ENCODE peak calls at places on chromosomes 13 and 19, in four cellular contexts. N, P, L and R are unnamed samples.

GRCh38 chr19:54408627-54409026 is 6.6 kb upstream of the TTYH1 start:
- DNase-seq in N (no peak), P (no peak), L (no peak), R (no peak)

GRCh38 chr13:110132178-110132975 is 174.6 kb downstream of the COL4A1 start:
- DNase-seq in N (no peak), P (no peak), L (no peak), R (no peak)

GRCh38 chr19:34274284-34274826 is 20.0 kb downstream of the GARRE1 start:
- DNase-seq in N (no peak), P (no peak), L (peak; percentile 13), R (no peak)

GRCh38 chr19:7505682-7506384 is 10.1 kb upstream of the ZNF358 start:
- DNase-seq in N (no peak), P (no peak), L (no peak), R (no peak)

GRCh38 chr19:53879145-53880037 is 2.6 kb upstream of the PRKCG start:
- DNase-seq in N (peak; percentile 78), P (no peak), L (peak; percentile 92), R (peak; percentile 99)

GRCh38 chr13:20125783-20126165 is 35.1 kb downstream of the GJA3 start:
- DNase-seq in N (no peak), P (no peak), L (no peak), R (no peak)

GRCh38 chr13:99610702-99611289 is 109.5 kb downstream of the TM9SF2 start:
- DNase-seq in N (no peak), P (no peak), L (no peak), R (no peak)

GRCh38 chr19:5032101-5032967 is 63.4 kb downstream of the KDM4B start:
- DNase-seq in N (no peak), P (no peak), L (no peak), R (no peak)

GRCh38 chr13:65594255-65594654 is 1635.9 kb downstream of the PCDH9 start:
- DNase-seq in N (no peak), P (peak; percentile 69), L (peak; percentile 77), R (no peak)

GRCh38 chr13:98533912-98534311 is 43.0 kb downstream of the STK24 start:
- DNase-seq in N (no peak), P (no peak), L (no peak), R (no peak)

GRCh38 chr19:5539431-5539833 is 28.3 kb downstream of the TINCR start:
- DNase-seq in N (no peak), P (no peak), L (no peak), R (no peak)

GRCh38 chr19:16259385-16260159 is 61.9 kb downstream of the AP1M1 start:
- DNase-seq in N (no peak), P (no peak), L (no peak), R (no peak)

GRCh38 chr19:29858000-29858596 is 46.3 kb downstream of the CCNE1 start:
- DNase-seq in N (no peak), P (no peak), L (no peak), R (no peak)

GRCh38 chr13:21833921-21834320 is 163.0 kb downstream of the FGF9 start:
- DNase-seq in N (no peak), P (no peak), L (no peak), R (no peak)

GRCh38 chr13:98458431-98458830 is 118.5 kb downstream of the STK24 start:
- DNase-seq in N (no peak), P (no peak), L (no peak), R (no peak)

GRCh38 chr13:103883152-103883551 is 816.9 kb upstream of the SLC10A2 start:
- DNase-seq in N (peak; percentile 78), P (peak; percentile 71), L (peak; percentile 49), R (peak; percentile 74)
- TF ChIP-seq CTCF in N (no peak), P (peak; percentile 55), L (peak; percentile 31), R (peak; percentile 75)

GRCh38 chr13:108922108-108922507 is 292.7 kb downstream of the MYO16 start:
- DNase-seq in N (no peak), P (no peak), L (no peak), R (no peak)
- TF ChIP-seq CTCF in N (no peak), P (no peak), L (no peak), R (no peak)

GRCh38 chr13:112709825-112710783 is 20.3 kb downstream of the ATP11A start:
- DNase-seq in N (no peak), P (no peak), L (no peak), R (no peak)

GRCh38 chr13:112712451-112712881 is 22.6 kb downstream of the ATP11A start:
- DNase-seq in N (no peak), P (no peak), L (no peak), R (no peak)

GRCh38 chr13:112713517-112714253 is 23.8 kb downstream of the ATP11A start:
- DNase-seq in N (no peak), P (no peak), L (no peak), R (no peak)

GRCh38 chr13:112710855-112711527 is 21.2 kb downstream of the ATP11A start:
- DNase-seq in N (no peak), P (no peak), L (no peak), R (no peak)

DNA sequence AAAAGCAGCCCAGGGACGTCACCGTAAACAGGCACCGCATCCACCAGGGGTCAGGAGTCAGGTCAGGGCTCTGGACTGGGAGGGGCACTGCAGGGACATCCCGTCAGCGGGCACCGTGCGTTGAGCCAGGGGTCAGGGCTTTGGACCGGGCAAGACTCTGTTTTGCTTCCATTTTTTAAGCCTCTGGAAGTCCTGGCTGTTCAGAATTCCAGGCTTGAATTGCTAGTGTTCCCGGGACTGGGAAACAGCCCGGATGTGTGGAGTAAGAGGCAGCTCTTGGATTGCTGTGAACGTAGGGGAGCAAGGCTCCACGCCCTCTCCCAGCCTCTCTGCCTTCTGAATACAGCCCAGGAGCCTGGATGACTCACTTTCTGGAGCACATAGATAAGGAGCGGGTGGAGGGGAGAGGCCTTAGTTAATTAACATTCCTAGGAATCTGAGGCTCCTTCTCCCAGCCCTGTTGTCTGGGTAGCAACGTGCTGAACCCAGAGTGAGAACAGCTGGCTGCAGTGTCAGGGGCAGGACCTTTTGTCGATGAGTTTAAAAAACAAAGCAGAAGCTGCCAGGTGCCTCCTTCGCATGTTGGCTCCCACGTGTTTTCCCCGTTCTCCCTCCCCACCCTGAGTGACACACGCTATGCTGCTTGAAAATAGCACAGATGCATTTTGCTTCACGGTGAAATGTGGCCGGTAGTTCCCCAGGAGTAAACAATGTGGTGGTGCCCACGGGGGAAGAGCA is 21.9 kb downstream of the ATP11A start:
- DNase-seq in N (peak; percentile 48), P (peak; percentile 84), L (peak; percentile 94), R (no peak)
- TF ChIP-seq CTCF in N (no peak), P (peak; percentile 14), L (peak; percentile 67), R (peak; percentile 36)

GRCh38 chr13:114021464-114022308 is 47.8 kb upstream of the C13orf46 start:
- DNase-seq in N (no peak), P (no peak), L (no peak), R (no peak)
- TF ChIP-seq CTCF in N (no peak), P (no peak), L (no peak), R (no peak)

GRCh38 chr19:49430678-49431329 is 5.6 kb downstream of the GFY start:
- DNase-seq in N (no peak), P (no peak), L (no peak), R (no peak)
- TF ChIP-seq CTCF in N (no peak), P (peak; percentile 31), L (peak; percentile 54), R (peak; percentile 51)

DNA sequence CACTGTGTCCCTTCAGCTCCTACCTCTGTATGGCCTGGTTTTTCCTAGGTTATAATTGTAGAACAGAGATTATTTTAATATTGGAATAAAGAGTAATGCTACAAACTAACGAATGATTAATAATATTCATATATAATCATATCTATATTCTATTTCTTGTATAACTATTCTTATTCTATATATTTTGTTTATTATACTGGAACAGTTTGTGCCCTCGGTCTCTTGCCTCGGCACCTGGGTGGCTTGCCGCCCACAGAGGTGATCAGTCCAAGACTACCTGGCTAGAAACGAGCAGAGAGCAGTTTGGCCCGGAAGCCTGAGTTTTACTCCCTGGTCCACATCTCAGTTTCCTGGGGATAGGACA is 3.9 kb upstream of the SLC27A1 start:
- DNase-seq in N (no peak), P (no peak), L (no peak), R (no peak)
- TF ChIP-seq CTCF in N (no peak), P (no peak), L (no peak), R (no peak)